ENCODE peak calls at places on chromosomes 11 and 22, in six cellular contexts. K is GM12864, A is mucosa of descending colon, V is K562, M is cardiac muscle cell, Q is choroid plexus epithelial cell. X is an unnamed sample.

GRCh38 chr11:6022954-6023353 is 7.6 kb downstream of the OR56A1 start:
- DNase-seq in K (peak), A (no peak), V (peak), M (peak), Q (peak), X (peak)

GRCh38 chr11:71333473-71333872 is 81.1 kb upstream of the SHANK2 start:
- DNase-seq in M (no peak), A (no peak), K (no peak), Q (no peak), V (no peak), X (no peak)

GRCh38 chr11:73931951-73932350 is 18.9 kb upstream of the DNAJB13 start:
- DNase-seq in M (no peak), V (no peak), K (no peak), A (no peak), Q (no peak), X (no peak)

GRCh38 chr11:97683733-97684132 is 1293.9 kb downstream of the JRKL start:
- DNase-seq in K (no peak), V (peak), A (no peak), M (no peak), Q (peak), X (no peak)

GRCh38 chr11:36540998-36541397 is 26.8 kb upstream of the RAG1 start:
- DNase-seq in V (peak), A (no peak), M (peak), K (peak), Q (peak), X (no peak)

GRCh38 chr22:38490915-38491314 is 15.2 kb downstream of the DDX17 start:
- DNase-seq in A (no peak), K (no peak), Q (peak), M (no peak), V (no peak), X (no peak)

GRCh38 chr11:8033312-8033715 is 46.2 kb downstream of the EIF3F start:
- DNase-seq in A (peak), M (peak), V (peak), K (peak), Q (peak), X (peak)

GRCh38 chr11:1748467-1749019 is 1.9 kb downstream of the IFITM10 start:
- DNase-seq in Q (no peak), M (no peak), V (no peak), A (peak), K (no peak), X (no peak)

GRCh38 chr11:56848105-56848809 is 99.8 kb upstream of the OR9G4 start:
- DNase-seq in M (no peak), V (no peak), K (no peak), A (no peak), Q (no peak), X (no peak)

GRCh38 chr11:5441414-5441813 is at the start of gene OR51I1:
- DNase-seq in M (no peak), A (no peak), V (no peak), Q (no peak), K (no peak), X (no peak)

GRCh38 chr22:50162391-50162956 is 8.1 kb upstream of the PANX2 start:
- DNase-seq in A (no peak), Q (no peak), M (no peak), V (no peak), K (no peak), X (no peak)

GRCh38 chr11:17572791-17573460 is 25.9 kb downstream of the OTOG start:
- DNase-seq in M (no peak), K (no peak), V (no peak), Q (no peak), A (no peak), X (no peak)

GRCh38 chr11:59426361-59427067 is at the start of gene OR5A2:
- DNase-seq in K (no peak), Q (peak), A (no peak), M (no peak), V (no peak), X (no peak)

GRCh38 chr22:46081831-46082210 is 68.5 kb upstream of the PPARA start:
- DNase-seq in A (peak), Q (no peak), K (no peak), V (no peak), M (no peak), X (no peak)
- H3K4me3 ChIP-seq in A (no peak), Q (no peak), K (no peak), V (no peak), M (no peak), X (peak)

DNA sequence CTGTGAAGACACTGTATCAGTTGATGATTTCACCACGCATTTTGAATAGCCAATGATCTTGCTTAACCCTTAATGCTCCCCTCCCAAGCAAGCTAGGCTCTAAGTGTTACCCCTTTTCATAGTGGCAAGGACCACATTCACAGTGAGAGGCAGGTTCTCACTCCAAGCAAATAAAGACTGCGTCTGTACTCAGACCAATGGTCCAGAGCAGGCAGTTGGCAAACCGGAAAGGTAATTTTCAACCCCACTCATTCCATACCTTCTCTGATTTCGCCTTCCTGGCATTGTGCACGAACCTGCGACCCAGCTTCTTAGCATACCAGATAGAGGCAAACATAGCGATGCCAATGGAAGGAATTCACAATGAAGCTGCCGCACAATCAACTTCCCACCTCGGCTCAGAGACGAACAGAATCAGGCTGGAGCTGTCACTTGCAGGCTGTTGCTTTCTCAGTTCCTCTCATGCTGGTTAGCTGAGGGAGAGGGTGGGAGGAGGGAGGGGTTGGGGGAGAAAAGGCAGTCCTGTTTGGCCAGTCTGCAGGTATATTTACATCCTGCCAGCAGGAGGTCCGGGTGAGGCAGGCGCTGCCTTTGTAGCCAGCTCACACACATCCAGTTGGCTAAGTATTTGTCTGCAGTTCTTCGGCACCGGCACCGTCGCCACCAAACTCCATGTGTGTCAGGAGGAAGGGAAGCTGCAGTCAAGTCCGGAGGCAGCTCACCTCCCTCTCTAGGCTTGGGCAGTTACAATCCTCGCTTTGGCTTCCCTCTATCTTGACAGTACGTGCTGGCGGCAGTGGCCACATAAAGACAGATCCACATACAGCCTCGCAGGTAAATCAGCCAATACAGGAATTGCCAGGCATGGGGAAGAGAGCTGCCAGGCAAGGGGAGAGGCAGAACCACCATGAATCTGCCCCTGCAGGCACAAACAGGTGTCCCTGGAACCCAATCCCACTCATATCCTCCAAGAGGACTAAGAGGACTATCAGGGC is 1151.3 kb upstream of the CCDC90B start:
- DNase-seq in M (peak), Q (no peak), K (peak), A (no peak), V (no peak), X (no peak)
- TF ChIP-seq CTCF in M (no peak), Q (no peak), K (peak), A (no peak), V (no peak), X (no peak)

GRCh38 chr22:21951062-21951461 is 1.6 kb downstream of the PPM1F start:
- DNase-seq in Q (no peak), A (no peak), V (no peak), M (no peak), K (no peak), X (no peak)

GRCh38 chr22:21948824-21949568 is 3.7 kb downstream of the PPM1F start:
- DNase-seq in V (no peak), Q (no peak), A (no peak), K (no peak), M (no peak), X (no peak)

GRCh38 chr22:21949569-21949918 is 3.1 kb downstream of the PPM1F start:
- DNase-seq in A (no peak), Q (no peak), K (no peak), V (no peak), M (no peak), X (no peak)

GRCh38 chr22:21948390-21948789 is 4.3 kb downstream of the PPM1F start:
- DNase-seq in A (no peak), Q (no peak), V (peak), M (peak), K (no peak), X (no peak)

GRCh38 chr22:21949948-21950347 is 2.7 kb downstream of the PPM1F start:
- DNase-seq in K (no peak), V (no peak), A (no peak), M (no peak), Q (no peak), X (no peak)
- H3K4me3 ChIP-seq in K (no peak), V (no peak), A (no peak), M (no peak), Q (no peak), X (no peak)

DNA sequence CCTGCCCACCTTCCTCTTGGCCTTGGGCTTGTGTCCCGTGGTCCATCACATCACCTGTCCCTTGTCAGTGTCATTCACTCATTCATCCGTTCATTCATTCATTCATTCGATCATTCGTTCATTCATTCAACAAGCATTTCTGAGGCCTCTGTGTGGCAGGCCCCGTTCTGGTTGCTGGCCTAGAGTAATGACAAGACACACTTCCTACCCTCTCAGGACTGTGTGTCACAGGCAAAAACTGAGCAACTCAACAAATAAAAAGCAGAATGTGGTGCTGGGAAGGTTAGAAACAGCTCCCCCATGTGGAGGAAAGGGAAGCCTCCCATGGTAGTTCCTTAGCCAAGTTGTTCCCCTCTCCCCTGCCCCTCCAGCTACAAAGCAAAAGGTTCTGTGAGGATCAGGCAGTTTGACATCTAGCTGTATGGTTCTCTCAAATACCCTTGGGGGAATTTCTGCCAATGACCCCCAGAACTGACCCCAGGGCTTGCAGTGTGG is 1.6 kb upstream of the OMP start:
- DNase-seq in A (no peak), K (no peak), V (peak), Q (peak), M (peak), X (no peak)
- TF ChIP-seq CTCF in A (no peak), K (peak), V (peak), Q (peak), M (peak), X (peak)

DNA sequence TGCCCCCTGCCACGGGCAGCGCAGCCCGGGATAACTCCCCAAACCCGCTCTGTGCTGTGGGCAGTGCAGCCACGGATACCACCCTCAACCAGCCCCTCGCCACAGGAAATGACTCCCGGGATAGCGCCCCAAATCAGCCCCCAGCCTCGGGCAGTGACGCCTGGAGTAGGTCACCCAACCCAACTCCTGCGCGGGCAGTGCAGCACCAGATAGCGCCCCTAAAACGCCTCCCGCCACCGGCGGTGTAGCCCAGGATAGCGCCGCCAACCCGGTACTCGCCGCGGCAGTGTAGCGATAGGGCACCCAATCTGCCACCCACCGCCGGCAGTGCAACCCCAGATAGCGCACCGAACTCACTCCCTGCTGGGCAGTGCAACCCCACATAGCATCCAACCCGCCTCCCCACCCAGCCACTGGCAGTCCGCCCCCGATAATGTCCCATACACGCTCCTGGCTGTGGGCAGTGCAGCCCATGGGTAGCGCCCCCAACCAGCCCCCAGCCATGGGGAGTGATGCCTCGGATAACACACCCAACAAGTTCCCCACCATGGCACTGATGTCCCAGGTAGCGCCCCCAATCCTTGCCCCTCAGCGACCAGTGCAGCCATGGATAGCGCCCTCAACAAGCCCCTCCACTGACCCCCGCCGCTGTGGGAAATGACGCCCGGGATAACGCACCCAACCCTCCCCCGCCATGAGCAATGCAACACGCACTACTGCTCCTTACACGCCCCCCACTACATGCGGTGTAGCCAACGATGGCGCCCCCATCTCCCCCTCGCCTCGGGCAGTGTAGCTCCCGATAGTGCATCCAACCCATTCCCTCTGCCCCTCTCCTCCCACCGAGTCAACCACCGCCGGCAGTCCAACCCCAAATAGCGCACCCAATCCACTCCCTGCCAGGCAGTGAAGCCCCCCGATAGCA is 1.4 kb downstream of the RFPL2 start:
- DNase-seq in Q (no peak), A (no peak), V (no peak), M (no peak), K (no peak), X (no peak)
- H3K4me3 ChIP-seq in Q (no peak), A (no peak), V (no peak), M (peak), K (no peak), X (peak)

GRCh38 chr11:75350743-75351540 is 519 bp downstream of the ARRB1 start:
- DNase-seq in Q (no peak), M (no peak), V (peak), K (no peak), A (peak), X (no peak)
- TF ChIP-seq CTCF in Q (no peak), M (peak), V (peak), K (peak), A (no peak), X (no peak)

GRCh38 chr11:84291996-84292395 is 1005.8 kb upstream of the CCDC90B start:
- DNase-seq in A (no peak), K (no peak), Q (peak), V (no peak), M (no peak), X (no peak)

GRCh38 chr11:84290647-84291046 is 1004.5 kb upstream of the CCDC90B start:
- DNase-seq in V (no peak), A (no peak), M (no peak), K (no peak), Q (peak), X (peak)

GRCh38 chr11:84292955-84293354 is 1006.8 kb upstream of the CCDC90B start:
- DNase-seq in V (no peak), M (no peak), K (no peak), Q (no peak), A (no peak), X (no peak)

DNA sequence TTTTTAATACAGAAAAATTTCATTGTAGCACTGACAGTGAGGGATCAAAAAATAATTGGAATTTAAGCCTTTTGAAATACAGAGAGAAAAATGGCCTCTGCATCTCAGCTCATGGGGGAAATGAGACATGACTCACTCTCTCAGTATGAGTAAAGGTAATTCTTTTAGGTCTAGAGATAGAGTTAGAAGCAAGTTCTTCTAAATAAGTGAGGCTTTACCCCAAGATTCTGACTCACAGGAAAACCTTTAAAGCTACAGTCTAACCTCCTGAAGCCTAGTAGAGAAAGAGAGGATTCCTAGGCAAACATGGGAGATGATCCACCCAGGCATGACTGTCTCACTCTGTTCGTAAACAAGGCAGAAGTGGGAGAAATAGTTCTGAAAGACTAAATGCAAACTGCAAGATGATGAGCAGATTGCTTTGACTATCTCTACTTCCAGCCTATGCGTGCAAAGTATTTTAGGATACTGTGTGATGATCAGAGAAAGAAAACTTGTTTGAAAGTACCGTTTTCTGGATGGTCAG is 1003.3 kb upstream of the CCDC90B start:
- DNase-seq in M (no peak), Q (peak), A (no peak), V (no peak), K (peak), X (peak)
- H3K4me3 ChIP-seq in M (no peak), Q (no peak), A (no peak), V (no peak), K (no peak), X (no peak)

GRCh38 chr11:25272214-25272613 is 775.4 kb downstream of the LUZP2 start:
- DNase-seq in M (no peak), K (no peak), A (no peak), V (no peak), Q (no peak), X (no peak)
- TF ChIP-seq CTCF in M (no peak), K (no peak), A (no peak), V (no peak), Q (no peak), X (no peak)

X was measured in astrocyte of the cerebellum.